ENCODE peak calls at places on chromosomes 16 and 17, in ten cellular contexts. J is stimulated activated CD4-positive, alpha-beta T cell treated with anti-CD3 and anti-CD28 coated beads, Interleukin-1b, Interleukin-23, amount 100 ng/mL, for 1 hour; C is NCI-H1092; Z is GM12892; Y is stimulated activated CD8-positive, alpha-beta memory T cell treated with anti-CD3 and anti-CD28 coated beads, Interleukin-12 subunit alpha, Interleukin-12 subunit beta, amount 100 ng/mL, for 4 hours; P is activated T-cell treated with anti-CD3 and anti-CD28 coated beads, Interleukin-2, amount 50 U/mL, for 4 hours; W is T-helper 1 cell; S is activated CD4-positive, CD25-positive, alpha-beta regulatory T cell; Q is anterior cingulate cortex; E is C1 segment of cervical spinal cord. B is an unnamed sample.

GRCh38 chr16:70430667-70431536 is 8.0 kb downstream of the ST3GAL2 start:
- DNase-seq in J (no peak), C (no peak), Z (no peak), Y (peak), P (peak), W (peak), S (no peak), Q (no peak), E (no peak), B (no peak)

GRCh38 chr16:9948933-9949332 is 233.3 kb downstream of the GRIN2A start:
- DNase-seq in J (no peak), C (no peak), Z (no peak), Y (no peak), P (no peak), W (no peak), S (no peak), Q (no peak), E (no peak), B (no peak)

GRCh38 chr17:64406321-64407200 is 15.9 kb upstream of the PECAM1 start:
- DNase-seq in J (no peak), C (no peak), Z (no peak), Y (no peak), P (no peak), W (no peak), S (no peak), Q (no peak), E (no peak), B (no peak)

GRCh38 chr16:52498640-52499039 is 48.3 kb downstream of the TOX3 start:
- DNase-seq in J (no peak), C (no peak), Z (no peak), Y (no peak), P (no peak), W (no peak), S (no peak), Q (peak), E (no peak), B (peak)

GRCh38 chr16:19223235-19223847 is 55.3 kb downstream of the SYT17 start:
- DNase-seq in J (no peak), C (no peak), Z (no peak), Y (no peak), P (no peak), W (no peak), S (no peak), Q (no peak), E (no peak), B (no peak)

GRCh38 chr16:17780181-17780580 is 309.4 kb upstream of the XYLT1 start:
- DNase-seq in J (no peak), C (no peak), Z (no peak), Y (no peak), P (no peak), W (no peak), S (no peak), Q (no peak), E (no peak), B (no peak)

GRCh38 chr16:88526906-88527185 is 43.4 kb upstream of the ZC3H18 start:
- DNase-seq in J (no peak), C (no peak), Z (no peak), Y (no peak), P (no peak), W (no peak), S (no peak), Q (no peak), E (no peak), B (no peak)

GRCh38 chr17:60601443-60602384 is 1.7 kb downstream of the PPM1D start:
- DNase-seq in J (no peak), C (peak), Z (no peak), Y (no peak), P (peak), W (peak), S (no peak), Q (peak), E (no peak), B (peak)

GRCh38 chr17:35981908-35982330 is 622 bp upstream of the CCL16 start:
- DNase-seq in J (no peak), C (no peak), Z (no peak), Y (no peak), P (no peak), W (no peak), S (no peak), Q (no peak), E (no peak), B (no peak)

GRCh38 chr17:74860229-74860998 is 729 bp upstream of the GRIN2C start:
- DNase-seq in J (no peak), C (no peak), Z (no peak), Y (no peak), P (no peak), W (no peak), S (no peak), Q (no peak), E (no peak), B (no peak)

GRCh38 chr16:76204249-76204648 is 73.0 kb upstream of the CNTNAP4 start:
- DNase-seq in J (no peak), C (no peak), Z (no peak), Y (no peak), P (no peak), W (no peak), S (no peak), Q (no peak), E (no peak), B (no peak)

GRCh38 chr17:32879143-32879542 is 2.2 kb upstream of the MYO1D start:
- DNase-seq in J (no peak), C (no peak), Z (no peak), Y (no peak), P (no peak), W (no peak), S (no peak), Q (no peak), E (no peak), B (no peak)

GRCh38 chr16:82452002-82452741 is 174.6 kb upstream of the CDH13 start:
- DNase-seq in J (no peak), C (no peak), Z (no peak), Y (no peak), P (no peak), W (no peak), S (no peak), Q (no peak), E (no peak), B (no peak)

GRCh38 chr16:637081-638018 is 1.2 kb upstream of the METTL26 start:
- DNase-seq in J (peak), C (peak), Z (peak), Y (peak), P (peak), W (peak), S (peak), Q (peak), E (no peak), B (peak)

GRCh38 chr17:48843172-48843900 is 12.5 kb downstream of the CALCOCO2 start:
- DNase-seq in J (no peak), C (no peak), Z (no peak), Y (no peak), P (no peak), W (no peak), S (no peak), Q (no peak), E (no peak), B (no peak)

GRCh38 chr17:32494621-32495346 is 8.0 kb downstream of the CDK5R1 start:
- DNase-seq in J (no peak), C (peak), Z (no peak), Y (no peak), P (no peak), W (no peak), S (no peak), Q (peak), E (no peak), B (no peak)

GRCh38 chr17:31674717-31675349 is 184.2 kb downstream of the COPRS start:
- DNase-seq in J (no peak), C (no peak), Z (no peak), Y (no peak), P (no peak), W (no peak), S (no peak), Q (no peak), E (no peak), B (no peak)